ENCODE peak calls at places on chromosomes 12 and 14, in ten cellular contexts. D, F, J, X, P, B, G, E, O and K are unnamed samples.

GRCh38 chr14:95597784-95598204 is 62.9 kb downstream of the GLRX5 start:
- DNase-seq in F (peak), E (peak), P (no peak), D (no peak), B (peak), J (no peak), O (no peak), G (peak), X (peak), K (no peak)

GRCh38 chr12:120247621-120248030 is 17.9 kb downstream of the PXN start:
- DNase-seq in F (peak), O (no peak), X (peak), B (no peak), J (no peak), E (no peak), P (no peak), G (no peak), D (no peak), K (no peak)

GRCh38 chr12:131454418-131455217 is 256.3 kb upstream of the SFSWAP start:
- DNase-seq in F (no peak), X (no peak), O (peak), B (no peak), E (peak), P (no peak), G (peak), J (no peak), D (no peak), K (peak)

GRCh38 chr12:12495536-12495935 is 67.1 kb downstream of the DUSP16 start:
- DNase-seq in G (no peak), F (no peak), X (no peak), J (no peak), P (no peak), O (no peak), D (no peak), B (no peak), E (no peak), K (no peak)

GRCh38 chr12:106022568-106023012 is 116.2 kb downstream of the NUAK1 start:
- DNase-seq in B (no peak), F (peak), E (no peak), D (no peak), J (no peak), X (no peak), P (no peak), O (no peak), G (no peak), K (no peak)

GRCh38 chr12:3218846-3219632 is 141.9 kb downstream of the TSPAN9 start:
- DNase-seq in O (no peak), J (no peak), G (peak), D (no peak), X (no peak), F (no peak), E (no peak), P (no peak), B (peak), K (no peak)

GRCh38 chr12:110917467-110917866 is 2.9 kb downstream of the MYL2 start:
- DNase-seq in J (no peak), B (no peak), E (no peak), P (no peak), O (peak), X (peak), F (peak), D (no peak), G (no peak), K (no peak)

GRCh38 chr12:14454098-14454907 is 88.8 kb downstream of the ATF7IP start:
- DNase-seq in X (peak), B (peak), G (peak), F (peak), P (no peak), E (no peak), O (peak), D (peak), J (no peak), K (peak)

GRCh38 chr12:49664591-49665146 is 41.3 kb downstream of the PRPF40B start:
- DNase-seq in B (no peak), E (no peak), O (no peak), P (no peak), F (no peak), G (no peak), D (no peak), J (no peak), X (no peak), K (no peak)

GRCh38 chr12:65302891-65303290 is 24.4 kb downstream of the MSRB3 start:
- DNase-seq in O (no peak), E (no peak), B (no peak), G (peak), X (no peak), F (no peak), J (no peak), P (no peak), D (no peak), K (no peak)

GRCh38 chr14:37746140-37746832 is 150.9 kb downstream of the TTC6 start:
- DNase-seq in G (no peak), E (no peak), X (no peak), D (no peak), J (no peak), B (no peak), O (no peak), F (no peak), P (no peak), K (no peak)

GRCh38 chr12:20429876-20430275 is 61.5 kb downstream of the PDE3A start:
- DNase-seq in O (no peak), G (no peak), J (no peak), F (no peak), B (no peak), P (no peak), D (no peak), X (no peak), E (no peak), K (no peak)